ENCODE peak calls at places on chromosomes 13 and 19, in seven cellular contexts. V is effector CD4-positive, alpha-beta T cell; L is SHP77; X is Calu3; Y is AG08395; Z is activated naive CD8-positive, alpha-beta T cell treated with anti-CD3 and anti-CD28 coated beads for 36 hours; U is HTR-8/SVneo. R is an unnamed sample.

GRCh38 chr13:83248751-83249150 is 633.5 kb downstream of the SLITRK1 start:
- DNase-seq in V (no peak), L (no peak), U (no peak), Y (no peak), X (no peak), Z (no peak), R (no peak)

GRCh38 chr13:20461481-20461859 is 64.2 kb downstream of the CRYL1 start:
- DNase-seq in V (no peak), U (no peak), X (no peak), Y (peak), Z (peak), L (no peak), R (no peak)

GRCh38 chr19:40116075-40116474 is 25.3 kb upstream of the ZNF780A start:
- DNase-seq in V (no peak), X (no peak), L (no peak), Y (no peak), U (no peak), Z (no peak), R (no peak)

GRCh38 chr19:2475018-2475701 is 767 bp upstream of the GADD45B start:
- DNase-seq in V (peak), Z (peak), X (peak), L (no peak), Y (no peak), U (no peak), R (no peak)

GRCh38 chr19:54312436-54313362 is at the start of gene LILRA5:
- DNase-seq in Y (no peak), U (no peak), X (no peak), Z (no peak), L (no peak), V (no peak), R (no peak)

GRCh38 chr19:292951-293350 is 1.7 kb upstream of the PLPP2 start:
- DNase-seq in L (no peak), V (no peak), Z (no peak), Y (no peak), X (no peak), U (no peak), R (no peak)

GRCh38 chr19:12769689-12770088 is 5.7 kb downstream of the HOOK2 start:
- DNase-seq in Z (peak), Y (no peak), L (peak), V (peak), X (no peak), U (no peak), R (peak)

GRCh38 chr19:13252569-13253335 is 102.5 kb downstream of the IER2 start:
- DNase-seq in Y (no peak), Z (no peak), U (no peak), L (no peak), X (no peak), V (no peak), R (no peak)

GRCh38 chr19:2353159-2353894 is 6.7 kb upstream of the TMPRSS9 start:
- DNase-seq in U (no peak), Z (no peak), L (no peak), Y (no peak), V (no peak), X (no peak), R (no peak)

GRCh38 chr19:44875666-44876418 is 15.2 kb upstream of the TOMM40 start:
- DNase-seq in U (peak), V (no peak), Z (no peak), X (no peak), Y (no peak), L (no peak), R (no peak)

GRCh38 chr19:6269101-6269886 is 10.5 kb downstream of the MLLT1 start:
- DNase-seq in Z (no peak), U (no peak), Y (no peak), V (no peak), L (no peak), X (no peak), R (no peak)

GRCh38 chr19:48624791-48625723 is 5.8 kb downstream of the SPHK2 start:
- DNase-seq in L (no peak), V (no peak), Y (no peak), X (no peak), U (no peak), Z (no peak), R (no peak)

GRCh38 chr13:113275387-113275786 is 21.7 kb upstream of the LAMP1 start:
- DNase-seq in L (peak), Y (peak), Z (peak), V (peak), X (peak), U (peak), R (peak)

GRCh38 chr19:49512970-49513745 is 697 bp downstream of the FCGRT start:
- DNase-seq in U (peak), V (no peak), Z (no peak), X (peak), Y (peak), L (no peak), R (peak)

GRCh38 chr13:99916366-99917103 is 55.0 kb downstream of the ZIC5 start:
- DNase-seq in U (peak), X (peak), Y (peak), V (no peak), Z (no peak), L (peak), R (peak)

GRCh38 chr13:53004605-53005004 is 24.0 kb upstream of the OLFM4 start:
- DNase-seq in X (no peak), V (no peak), Y (no peak), U (no peak), L (no peak), Z (no peak), R (peak)

GRCh38 chr13:114155923-114156883 is 22.9 kb upstream of the CFAP97D2 start:
- DNase-seq in V (no peak), U (no peak), X (no peak), Z (no peak), L (no peak), Y (no peak), R (no peak)

GRCh38 chr19:1365964-1366695 is 17.6 kb upstream of the NDUFS7 start:
- DNase-seq in L (no peak), V (no peak), Z (no peak), X (no peak), Y (no peak), U (no peak), R (no peak)

GRCh38 chr19:6064016-6064702 is 46.1 kb downstream of the RFX2 start:
- DNase-seq in Z (no peak), X (no peak), U (no peak), Y (no peak), V (no peak), L (no peak), R (no peak)

GRCh38 chr13:30713133-30713532 is 22.2 kb upstream of the ALOX5AP start:
- DNase-seq in X (peak), V (no peak), L (no peak), U (no peak), Y (no peak), Z (no peak), R (no peak)

GRCh38 chr19:16496613-16496983 is 404 bp downstream of the C19orf44 start:
- DNase-seq in Y (no peak), L (peak), X (no peak), U (no peak), Z (no peak), V (no peak), R (no peak)

GRCh38 chr19:1369214-1369805 is 14.4 kb upstream of the NDUFS7 start:
- DNase-seq in Z (no peak), V (no peak), X (no peak), Y (no peak), L (no peak), U (no peak), R (no peak)

GRCh38 chr19:48673436-48674100 is 751 bp upstream of the NTN5 start:
- DNase-seq in Z (no peak), U (no peak), L (no peak), V (no peak), Y (no peak), X (no peak), R (no peak)